ENCODE peak calls at places on chromosomes 3 and 15, in nine cellular contexts. L is stimulated activated CD8-positive, alpha-beta memory T cell treated with anti-CD3 and anti-CD28 coated beads, Interleukin-15, amount 100 ng/mL, for 24 hours; B is dorsolateral prefrontal cortex; X is body of pancreas; I is adrenal gland; N is iris pigment epithelial cell; G is HFFc6; Q is LoVo; V is neural crest cell. D is an unnamed sample.

GRCh38 chr3:9826815-9827574 is 16.8 kb downstream of the RPUSD3 start:
- DNase-seq in N (peak), Q (no peak), V (no peak), L (no peak), G (peak), B (no peak), I (no peak), X (peak), D (no peak)

GRCh38 chr3:37855363-37855970 is 6.2 kb upstream of the CTDSPL start:
- DNase-seq in I (peak), Q (peak), N (peak), B (peak), L (peak), G (peak), V (peak), X (peak), D (no peak)

GRCh38 chr15:76342382-76343201 is 6.0 kb downstream of the ISL2 start:
- DNase-seq in B (no peak), N (no peak), V (peak), L (no peak), G (no peak), I (no peak), X (no peak), Q (no peak), D (no peak)

GRCh38 chr3:127493924-127494646 is 96.4 kb downstream of the TPRA1 start:
- DNase-seq in B (no peak), Q (no peak), X (no peak), G (no peak), V (no peak), I (no peak), N (no peak), L (no peak), D (no peak)

GRCh38 chr3:38587548-38588131 is 61.8 kb downstream of the SCN5A start:
- DNase-seq in Q (no peak), L (no peak), I (peak), B (peak), V (no peak), X (no peak), N (no peak), G (no peak), D (no peak)

GRCh38 chr15:50907866-50908208 is 646 bp upstream of the AP4E1 start:
- DNase-seq in N (peak), Q (peak), X (peak), I (no peak), B (peak), V (no peak), L (no peak), G (peak), D (no peak)

GRCh38 chr3:99741588-99741987 is 76.1 kb upstream of the CMSS1 start:
- DNase-seq in X (no peak), N (no peak), B (no peak), L (no peak), G (no peak), Q (no peak), I (no peak), V (no peak), D (no peak)

GRCh38 chr3:159882784-159883779 is 105.6 kb upstream of the IL12A start:
- DNase-seq in X (no peak), I (no peak), L (no peak), V (no peak), G (peak), Q (no peak), N (peak), B (no peak), D (no peak)

GRCh38 chr15:61654004-61654740 is 406.1 kb downstream of the VPS13C start:
- DNase-seq in N (no peak), G (no peak), X (no peak), B (no peak), L (no peak), I (no peak), V (no peak), Q (no peak), D (no peak)

GRCh38 chr3:13041113-13041776 is 32.0 kb downstream of the IQSEC1 start:
- DNase-seq in V (no peak), I (no peak), L (no peak), N (no peak), Q (no peak), G (no peak), B (no peak), X (no peak), D (no peak)

GRCh38 chr3:125594581-125595011 is 701 bp downstream of the OSBPL11 start:
- DNase-seq in V (peak), G (peak), N (no peak), I (peak), X (peak), Q (no peak), L (no peak), B (no peak), D (no peak)

GRCh38 chr15:68593826-68594532 is 15.2 kb downstream of the CORO2B start:
- DNase-seq in Q (no peak), V (no peak), N (no peak), L (no peak), B (no peak), X (no peak), G (no peak), I (no peak), D (no peak)

GRCh38 chr3:174524203-174524602 is 334.9 kb upstream of the NAALADL2 start:
- DNase-seq in B (no peak), N (no peak), V (no peak), I (no peak), X (no peak), L (no peak), Q (no peak), G (no peak), D (no peak)

GRCh38 chr15:64596701-64597468 is 136.5 kb downstream of the ZNF609 start:
- DNase-seq in N (peak), B (no peak), G (peak), Q (no peak), L (no peak), X (peak), V (peak), I (peak), D (no peak)

GRCh38 chr3:74897006-74897405 is 282.5 kb upstream of the CNTN3 start:
- DNase-seq in Q (no peak), I (no peak), N (peak), B (no peak), V (no peak), L (no peak), G (peak), X (no peak), D (no peak)

GRCh38 chr3:195893121-195893449 is 15.3 kb downstream of the TNK2 start:
- DNase-seq in G (no peak), V (no peak), Q (no peak), N (no peak), X (peak), I (no peak), L (no peak), B (no peak), D (peak)

GRCh38 chr3:107220538-107220937 is 156.7 kb upstream of the CCDC54 start:
- DNase-seq in Q (no peak), G (no peak), N (no peak), V (no peak), I (no peak), L (no peak), X (no peak), B (no peak), D (no peak)

GRCh38 chr3:157379741-157380140 is 56.9 kb upstream of the PTX3 start:
- DNase-seq in V (no peak), L (no peak), I (no peak), X (no peak), Q (no peak), G (no peak), B (no peak), N (no peak), D (no peak)

GRCh38 chr3:112647122-112647521 is 6.2 kb upstream of the CCDC80 start:
- DNase-seq in B (no peak), N (peak), L (no peak), Q (no peak), G (peak), X (peak), I (no peak), V (no peak), D (no peak)

GRCh38 chr15:77118787-77119410 is 48.0 kb upstream of the TSPAN3 start:
- DNase-seq in L (no peak), X (peak), G (peak), V (peak), B (no peak), I (peak), N (peak), Q (peak), D (no peak)

GRCh38 chr15:85704720-85705119 is 90.0 kb downstream of the KLHL25 start:
- DNase-seq in B (no peak), N (no peak), X (no peak), L (no peak), V (no peak), Q (no peak), G (no peak), I (no peak), D (no peak)

D was measured in nucleus accumbens.